ENCODE peak calls at places on chromosome 10, in four cellular contexts. M is GM12878, Z is K562, W is SK-N-SH. Q is an unnamed sample.

GRCh38 chr10:72879245-72879644 is 14.3 kb upstream of the OIT3 start:
- DNase-seq in Z (no peak), M (no peak), W (no peak), Q (no peak)

GRCh38 chr10:50937230-50937907 is 51.9 kb upstream of the A1CF start:
- DNase-seq in M (no peak), W (peak; percentile 4), Z (peak; percentile 14), Q (peak; percentile 39)

GRCh38 chr10:102310356-102311024 is 65.2 kb downstream of the GBF1 start:
- DNase-seq in M (no peak), W (no peak), Z (no peak), Q (peak; percentile 61)

GRCh38 chr10:128274938-128275337 is 148.7 kb upstream of the MKI67 start:
- DNase-seq in M (no peak), Z (no peak), W (no peak), Q (no peak)

GRCh38 chr10:12681250-12681649 is 320.3 kb downstream of the CCDC3 start:
- DNase-seq in Z (no peak), W (no peak), M (no peak), Q (no peak)

GRCh38 chr10:97399843-97400545 is 1.1 kb downstream of the RRP12 start:
- DNase-seq in M (no peak), Z (peak; percentile 43), W (peak; percentile 72), Q (peak; percentile 57)

GRCh38 chr10:131170042-131170983 is 141.2 kb downstream of the TCERG1L start:
- DNase-seq in M (no peak), Z (no peak), W (no peak), Q (no peak)

GRCh38 chr10:34941471-34942357 is 126.6 kb upstream of the PARD3 start:
- DNase-seq in W (no peak), Z (no peak), M (no peak), Q (no peak)

GRCh38 chr10:100100651-100101525 is 19.2 kb upstream of the CPN1 start:
- DNase-seq in Z (no peak), W (no peak), M (no peak), Q (peak; percentile 29)

GRCh38 chr10:127150136-127150535 is 46.3 kb downstream of the INSYN2A start:
- DNase-seq in M (no peak), Z (no peak), W (no peak), Q (peak; percentile 27)

GRCh38 chr10:29127731-29128130 is 161.1 kb upstream of the LYZL1 start:
- DNase-seq in M (no peak), Z (no peak), W (no peak), Q (no peak)

GRCh38 chr10:119246862-119247549 is 39.6 kb downstream of the GRK5 start:
- DNase-seq in M (no peak), Z (no peak), W (no peak), Q (no peak)

GRCh38 chr10:15387021-15387420 is 15.9 kb upstream of the FAM171A1 start:
- DNase-seq in M (no peak), Z (no peak), W (no peak), Q (no peak)

GRCh38 chr10:44325157-44325556 is 59.7 kb downstream of the CXCL12 start:
- DNase-seq in W (no peak), M (no peak), Z (no peak), Q (no peak)

GRCh38 chr10:33126118-33126517 is 168.1 kb upstream of the ITGB1 start:
- DNase-seq in Z (no peak), M (no peak), W (no peak), Q (no peak)

GRCh38 chr10:59517961-59518360 is 155.6 kb upstream of the FAM13C start:
- DNase-seq in M (no peak), W (no peak), Z (no peak), Q (no peak)

GRCh38 chr10:73169320-73169719 is 1.4 kb downstream of the FAM149B1 start:
- DNase-seq in Z (no peak), W (no peak), M (no peak), Q (no peak)

GRCh38 chr10:21402606-21403083 is 122.8 kb downstream of the SKIDA1 start:
- DNase-seq in W (no peak), M (no peak), Z (no peak), Q (no peak)

GRCh38 chr10:1559311-1559710 is 178.0 kb downstream of the ADARB2 start:
- DNase-seq in M (no peak), Z (no peak), W (no peak), Q (no peak)

GRCh38 chr10:4766449-4766848 is 59.6 kb upstream of the AKR1E2 start:
- DNase-seq in M (no peak), W (no peak), Z (no peak), Q (no peak)

GRCh38 chr10:83476211-83476610 is 663.1 kb upstream of the GHITM start:
- DNase-seq in M (no peak), Z (no peak), W (no peak), Q (no peak)

GRCh38 chr10:126669188-126669587 is 1.3 kb downstream of the C10orf90 start:
- DNase-seq in W (no peak), Z (no peak), M (no peak), Q (no peak)

GRCh38 chr10:29865700-29866355 is 193.6 kb downstream of the JCAD start:
- DNase-seq in W (no peak), M (no peak), Z (no peak), Q (peak; percentile 16)

GRCh38 chr10:47309403-47310089 is 9.5 kb downstream of the GDF10 start:
- DNase-seq in M (no peak), Z (peak; percentile 58), W (peak; percentile 58), Q (no peak)

GRCh38 chr10:132555648-132556575 is 18.3 kb downstream of the INPP5A start:
- DNase-seq in M (no peak), W (no peak), Z (no peak), Q (no peak)

GRCh38 chr10:78337016-78337415 is 303.4 kb downstream of the RPS24 start:
- DNase-seq in Z (no peak), M (no peak), W (no peak), Q (no peak)

GRCh38 chr10:60238408-60239100 is 151.1 kb downstream of the ANK3 start:
- DNase-seq in W (peak; percentile 18), M (peak; percentile 23), Z (no peak), Q (peak; percentile 2)

GRCh38 chr10:67288688-67289410 is 363.0 kb downstream of the LRRTM3 start:
- DNase-seq in W (no peak), Z (no peak), M (no peak), Q (no peak)

GRCh38 chr10:62045765-62046521 is 144.4 kb downstream of the ARID5B start:
- DNase-seq in M (no peak), Z (no peak), W (no peak), Q (no peak)

GRCh38 chr10:68876246-68876918 is 24.7 kb upstream of the DDX50 start:
- DNase-seq in Z (no peak), W (no peak), M (no peak), Q (no peak)

GRCh38 chr10:60878224-60878623 is 65.8 kb downstream of the RHOBTB1 start:
- DNase-seq in W (no peak), M (no peak), Z (no peak), Q (no peak)

GRCh38 chr10:60810437-60811182 is 32.3 kb downstream of the CDK1 start:
- DNase-seq in W (no peak), Z (no peak), M (no peak), Q (no peak)

GRCh38 chr10:94138391-94138790 is 144.7 kb downstream of the PLCE1 start:
- DNase-seq in W (no peak), M (no peak), Z (no peak), Q (no peak)

GRCh38 chr10:18157909-18158308 is 17.7 kb downstream of the CACNB2 start:
- DNase-seq in W (no peak), Z (no peak), M (no peak), Q (no peak)

GRCh38 chr10:15222511-15222910 is 54.0 kb upstream of the NMT2 start:
- DNase-seq in Z (no peak), M (no peak), W (no peak), Q (no peak)

GRCh38 chr10:114856544-114857287 is 35.1 kb downstream of the FHIP2A start:
- DNase-seq in M (no peak), W (no peak), Z (no peak), Q (no peak)

GRCh38 chr10:6014241-6014761 is 37.0 kb upstream of the IL15RA start:
- DNase-seq in M (peak; percentile 30), Z (peak; percentile 25), W (peak; percentile 52), Q (peak; percentile 29)

GRCh38 chr10:74175510-74176379 is 24.7 kb downstream of the ADK start:
- DNase-seq in W (no peak), M (no peak), Z (no peak), Q (no peak)
- H3K4me2 ChIP-seq in W (peak overlapping the region; percentile 97), M (peak overlapping the region; percentile 99), Z (peak overlapping the region; percentile 99), Q (peak overlapping the region; percentile 89)

GRCh38 chr10:52984169-52984568 is 211.6 kb upstream of the MBL2 start:
- DNase-seq in W (no peak), M (no peak), Z (no peak), Q (no peak)

DNA sequence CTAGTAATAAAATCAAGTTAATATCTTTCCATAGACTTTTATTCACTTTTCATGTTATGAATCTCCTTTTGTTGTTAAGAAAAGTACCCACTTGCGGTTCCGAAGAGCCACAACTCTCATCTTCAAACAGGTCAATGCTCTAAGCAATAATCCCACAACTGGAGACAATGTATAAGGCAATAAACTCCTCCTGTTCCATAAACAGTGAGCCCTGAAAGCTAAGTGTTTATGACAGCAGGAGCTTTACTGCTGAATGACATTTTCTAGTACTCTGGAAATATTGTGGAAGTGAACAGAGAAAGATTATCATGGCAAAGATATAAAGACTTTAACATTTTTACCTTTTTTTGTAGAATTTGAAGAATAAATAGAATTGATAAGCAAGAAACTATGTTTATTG is 213.5 kb upstream of the MBL2 start:
- DNase-seq in M (no peak), Z (no peak), W (no peak), Q (no peak)
- TF ChIP-seq YY1 in M (no peak), Z (no peak), W (no peak), Q (no peak)

GRCh38 chr10:124146491-124146890 is 53.1 kb upstream of the CHST15 start:
- DNase-seq in Z (no peak), W (no peak), M (no peak), Q (no peak)
- H3K4me2 ChIP-seq in Z (no peak overlapping the region), W (no peak overlapping the region), M (no peak overlapping the region), Q (no peak overlapping the region)

GRCh38 chr10:65017523-65017922 is 1496.3 kb downstream of the REEP3 start:
- DNase-seq in M (no peak), Z (no peak), W (no peak), Q (no peak)
- TF ChIP-seq YY1 in M (no peak), Z (peak; percentile 24), W (no peak), Q (no peak)

GRCh38 chr10:121338206-121338991 is 259.8 kb downstream of the FGFR2 start:
- DNase-seq in M (no peak), Z (no peak), W (no peak), Q (no peak)

GRCh38 chr10:121335386-121335925 is 262.8 kb downstream of the FGFR2 start:
- DNase-seq in Z (no peak), W (no peak), M (no peak), Q (no peak)

GRCh38 chr10:121337356-121337936 is 260.8 kb downstream of the FGFR2 start:
- DNase-seq in M (no peak), W (no peak), Z (no peak), Q (no peak)

GRCh38 chr10:121340176-121340850 is 257.9 kb downstream of the FGFR2 start:
- DNase-seq in W (no peak), Z (no peak), M (no peak), Q (no peak)

DNA sequence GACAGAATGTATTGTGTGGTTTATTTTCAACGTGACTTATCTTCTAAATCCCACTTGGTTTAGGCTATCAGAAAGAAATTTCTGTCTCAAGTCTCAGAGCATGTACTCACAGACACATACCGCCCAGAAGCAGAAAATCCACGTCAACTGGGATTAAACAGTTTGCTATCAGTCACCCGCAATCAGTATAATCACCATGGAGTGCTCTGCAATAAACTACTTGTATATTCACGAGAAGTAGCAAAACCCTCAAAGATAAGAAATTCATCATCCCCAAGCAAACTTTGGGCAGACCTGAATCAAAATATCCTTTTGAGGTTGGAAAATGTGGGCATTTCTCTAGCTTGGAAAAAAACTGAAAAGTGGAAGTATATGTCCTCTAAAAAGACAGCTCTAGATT is 259.1 kb downstream of the FGFR2 start:
- DNase-seq in Z (no peak), M (no peak), W (no peak), Q (no peak)
- H3K4me2 ChIP-seq in Z (no peak overlapping the region), M (no peak overlapping the region), W (no peak overlapping the region), Q (no peak overlapping the region)